ENCODE peak calls at places on chromosome X, in eight cellular contexts. One of them, this sample, is unnamed.

GRCh38 chrX:119194631-119195030 is 41.5 kb upstream of the PGRMC1 start:
- DNase-seq in CD4-positive, CD25-positive, alpha-beta regulatory T cell: no peak
- DNase-seq in tibial nerve: no peak
- DNase-seq in Kasumi-1: peak
- DNase-seq in HFF-Myc: no peak
- DNase-seq in iris pigment epithelial cell: peak
- DNase-seq in GF-D8: no peak
- DNase-seq in activated CD8-positive, alpha-beta memory T cell treated with anti-CD3 and anti-CD28 coated beads for 1 hour: no peak
- DNase-seq in this sample: no peak

GRCh38 chrX:31329298-31329697 is 257.5 kb upstream of the FTHL17 start:
- DNase-seq in CD4-positive, CD25-positive, alpha-beta regulatory T cell: no peak
- DNase-seq in tibial nerve: no peak
- DNase-seq in Kasumi-1: no peak
- DNase-seq in HFF-Myc: no peak
- DNase-seq in iris pigment epithelial cell: no peak
- DNase-seq in GF-D8: no peak
- DNase-seq in activated CD8-positive, alpha-beta memory T cell treated with anti-CD3 and anti-CD28 coated beads for 1 hour: no peak
- DNase-seq in this sample: no peak

GRCh38 chrX:139766545-139766983 is 58.6 kb upstream of the MCF2 start:
- DNase-seq in CD4-positive, CD25-positive, alpha-beta regulatory T cell: peak
- DNase-seq in tibial nerve: no peak
- DNase-seq in Kasumi-1: peak
- DNase-seq in HFF-Myc: no peak
- DNase-seq in iris pigment epithelial cell: no peak
- DNase-seq in GF-D8: peak
- DNase-seq in activated CD8-positive, alpha-beta memory T cell treated with anti-CD3 and anti-CD28 coated beads for 1 hour: no peak
- DNase-seq in this sample: peak

GRCh38 chrX:143781103-143781502 is 60.6 kb upstream of the SPANXN2 start:
- DNase-seq in CD4-positive, CD25-positive, alpha-beta regulatory T cell: no peak
- DNase-seq in tibial nerve: no peak
- DNase-seq in Kasumi-1: no peak
- DNase-seq in HFF-Myc: no peak
- DNase-seq in iris pigment epithelial cell: peak
- DNase-seq in GF-D8: no peak
- DNase-seq in activated CD8-positive, alpha-beta memory T cell treated with anti-CD3 and anti-CD28 coated beads for 1 hour: no peak
- DNase-seq in this sample: no peak

GRCh38 chrX:47278684-47279083 is 45.9 kb downstream of the USP11 start:
- DNase-seq in CD4-positive, CD25-positive, alpha-beta regulatory T cell: no peak
- DNase-seq in tibial nerve: no peak
- DNase-seq in Kasumi-1: no peak
- DNase-seq in HFF-Myc: peak
- DNase-seq in iris pigment epithelial cell: peak
- DNase-seq in GF-D8: no peak
- DNase-seq in activated CD8-positive, alpha-beta memory T cell treated with anti-CD3 and anti-CD28 coated beads for 1 hour: no peak
- DNase-seq in this sample: no peak

GRCh38 chrX:39736219-39737211 is 361.2 kb downstream of the BCOR start:
- DNase-seq in CD4-positive, CD25-positive, alpha-beta regulatory T cell: no peak
- DNase-seq in tibial nerve: peak
- DNase-seq in Kasumi-1: no peak
- DNase-seq in HFF-Myc: no peak
- DNase-seq in iris pigment epithelial cell: peak
- DNase-seq in GF-D8: no peak
- DNase-seq in activated CD8-positive, alpha-beta memory T cell treated with anti-CD3 and anti-CD28 coated beads for 1 hour: no peak
- DNase-seq in this sample: no peak

GRCh38 chrX:70432936-70433847 is 10.1 kb downstream of the GDPD2 start:
- DNase-seq in CD4-positive, CD25-positive, alpha-beta regulatory T cell: no peak
- DNase-seq in tibial nerve: no peak
- DNase-seq in Kasumi-1: no peak
- DNase-seq in HFF-Myc: no peak
- DNase-seq in iris pigment epithelial cell: no peak
- DNase-seq in GF-D8: no peak
- DNase-seq in activated CD8-positive, alpha-beta memory T cell treated with anti-CD3 and anti-CD28 coated beads for 1 hour: no peak
- DNase-seq in this sample: no peak

GRCh38 chrX:12693754-12694153 is 97.5 kb upstream of the PRPS2 start:
- DNase-seq in CD4-positive, CD25-positive, alpha-beta regulatory T cell: no peak
- DNase-seq in tibial nerve: no peak
- DNase-seq in Kasumi-1: no peak
- DNase-seq in HFF-Myc: no peak
- DNase-seq in iris pigment epithelial cell: no peak
- DNase-seq in GF-D8: no peak
- DNase-seq in activated CD8-positive, alpha-beta memory T cell treated with anti-CD3 and anti-CD28 coated beads for 1 hour: no peak
- DNase-seq in this sample: no peak

GRCh38 chrX:68822641-68823410 is 6.0 kb upstream of the EFNB1 start:
- DNase-seq in CD4-positive, CD25-positive, alpha-beta regulatory T cell: peak
- DNase-seq in tibial nerve: no peak
- DNase-seq in Kasumi-1: peak
- DNase-seq in HFF-Myc: no peak
- DNase-seq in iris pigment epithelial cell: peak
- DNase-seq in GF-D8: no peak
- DNase-seq in activated CD8-positive, alpha-beta memory T cell treated with anti-CD3 and anti-CD28 coated beads for 1 hour: no peak
- DNase-seq in this sample: no peak

GRCh38 chrX:101642086-101642485 is 17.6 kb downstream of the ARMCX2 start:
- DNase-seq in CD4-positive, CD25-positive, alpha-beta regulatory T cell: no peak
- DNase-seq in tibial nerve: no peak
- DNase-seq in Kasumi-1: peak
- DNase-seq in HFF-Myc: no peak
- DNase-seq in iris pigment epithelial cell: no peak
- DNase-seq in GF-D8: no peak
- DNase-seq in activated CD8-positive, alpha-beta memory T cell treated with anti-CD3 and anti-CD28 coated beads for 1 hour: no peak
- DNase-seq in this sample: no peak

GRCh38 chrX:57918750-57919436 is 8.6 kb upstream of the ZXDA start:
- DNase-seq in CD4-positive, CD25-positive, alpha-beta regulatory T cell: peak
- DNase-seq in tibial nerve: no peak
- DNase-seq in Kasumi-1: peak
- DNase-seq in HFF-Myc: no peak
- DNase-seq in iris pigment epithelial cell: peak
- DNase-seq in GF-D8: no peak
- DNase-seq in activated CD8-positive, alpha-beta memory T cell treated with anti-CD3 and anti-CD28 coated beads for 1 hour: no peak
- DNase-seq in this sample: peak

GRCh38 chrX:139126493-139126892 is 404.0 kb upstream of the F9 start:
- DNase-seq in CD4-positive, CD25-positive, alpha-beta regulatory T cell: peak
- DNase-seq in tibial nerve: no peak
- DNase-seq in Kasumi-1: peak
- DNase-seq in HFF-Myc: no peak
- DNase-seq in iris pigment epithelial cell: peak
- DNase-seq in GF-D8: peak
- DNase-seq in activated CD8-positive, alpha-beta memory T cell treated with anti-CD3 and anti-CD28 coated beads for 1 hour: no peak
- DNase-seq in this sample: peak

GRCh38 chrX:101219116-101219839 is at the start of gene DRP2:
- DNase-seq in CD4-positive, CD25-positive, alpha-beta regulatory T cell: no peak
- DNase-seq in tibial nerve: no peak
- DNase-seq in Kasumi-1: no peak
- DNase-seq in HFF-Myc: no peak
- DNase-seq in iris pigment epithelial cell: peak
- DNase-seq in GF-D8: no peak
- DNase-seq in activated CD8-positive, alpha-beta memory T cell treated with anti-CD3 and anti-CD28 coated beads for 1 hour: no peak
- DNase-seq in this sample: no peak

GRCh38 chrX:135382260-135382659 is 39.5 kb upstream of the SMIM10L2A start:
- DNase-seq in CD4-positive, CD25-positive, alpha-beta regulatory T cell: peak
- DNase-seq in tibial nerve: no peak
- DNase-seq in Kasumi-1: no peak
- DNase-seq in HFF-Myc: no peak
- DNase-seq in iris pigment epithelial cell: no peak
- DNase-seq in GF-D8: no peak
- DNase-seq in activated CD8-positive, alpha-beta memory T cell treated with anti-CD3 and anti-CD28 coated beads for 1 hour: no peak
- DNase-seq in this sample: no peak

GRCh38 chrX:42195506-42195905 is 272.2 kb upstream of the CASK start:
- DNase-seq in CD4-positive, CD25-positive, alpha-beta regulatory T cell: no peak
- DNase-seq in tibial nerve: no peak
- DNase-seq in Kasumi-1: no peak
- DNase-seq in HFF-Myc: no peak
- DNase-seq in iris pigment epithelial cell: no peak
- DNase-seq in GF-D8: no peak
- DNase-seq in activated CD8-positive, alpha-beta memory T cell treated with anti-CD3 and anti-CD28 coated beads for 1 hour: no peak
- DNase-seq in this sample: no peak

This sample was measured in activated CD4-positive, alpha-beta T cell treated with anti-CD3 and anti-CD28 coated beads, Interleukin-2, amount 10 ng/mL, durations not matched to agents 7 days and 5 days.